ENCODE peak calls at places on chromosomes 4 and X, in four cellular contexts. K is NCI-H69; L is mesenteric fat pad; W is activated naive CD4-positive, alpha-beta T cell treated with Interleukin-2 at 50 U/mL for 16 hours. C is an unnamed sample.

GRCh38 chr4:119750771-119751170 is 122.2 kb upstream of the PDE5A start:
- DNase-seq in L (no peak), W (no peak), K (no peak), C (no peak)

GRCh38 chrX:30312858-30313257 is 3.7 kb upstream of the NR0B1 start:
- DNase-seq in K (no peak), L (no peak), W (no peak), C (no peak)

GRCh38 chrX:132433001-132433400 is 55.8 kb downstream of the MBNL3 start:
- DNase-seq in K (peak), W (no peak), L (no peak), C (no peak)

GRCh38 chr4:168386002-168386401 is 67.5 kb upstream of the DDX60 start:
- DNase-seq in L (no peak), W (no peak), K (no peak), C (no peak)

GRCh38 chr4:120922390-120923200 is at the start of gene PRDM5:
- DNase-seq in L (peak), W (peak), K (peak), C (peak)

GRCh38 chr4:85127653-85128052 is 161.2 kb upstream of the WDFY3 start:
- DNase-seq in W (no peak), K (peak), L (no peak), C (peak)

GRCh38 chr4:128854433-128854832 is 44.9 kb downstream of the JADE1 start:
- DNase-seq in L (no peak), K (no peak), W (no peak), C (no peak)

GRCh38 chr4:8319731-8320385 is 50.3 kb downstream of the HTRA3 start:
- DNase-seq in L (peak), K (no peak), W (no peak), C (no peak)

GRCh38 chr4:53094040-53094439 is 231.9 kb downstream of the RASL11B start:
- DNase-seq in K (no peak), W (no peak), L (no peak), C (no peak)

GRCh38 chrX:12360991-12361598 is 222.8 kb downstream of the FRMPD4 start:
- DNase-seq in K (peak), L (no peak), W (no peak), C (no peak)

GRCh38 chr4:187618701-187619278 is 376.8 kb upstream of the ZFP42 start:
- DNase-seq in L (no peak), W (no peak), K (peak), C (no peak)

GRCh38 chr4:84957509-84958420 is 8.7 kb downstream of the WDFY3 start:
- DNase-seq in L (no peak), W (no peak), K (no peak), C (no peak)

GRCh38 chrX:3567681-3568080 is 145.8 kb downstream of the PRKX start:
- DNase-seq in W (no peak), K (no peak), L (no peak), C (no peak)

GRCh38 chrX:41137589-41137988 is 52.3 kb downstream of the USP9X start:
- DNase-seq in W (no peak), L (no peak), K (peak), C (peak)

GRCh38 chr4:52617467-52618017 is 41.6 kb downstream of the USP46 start:
- DNase-seq in L (no peak), W (no peak), K (no peak), C (peak)

GRCh38 chrX:53713987-53714579 is 27.6 kb upstream of the HUWE1 start:
- DNase-seq in W (no peak), L (no peak), K (no peak), C (no peak)

GRCh38 chrX:109374276-109374960 is 107.5 kb downstream of the GUCY2F start:
- DNase-seq in W (no peak), K (no peak), L (no peak), C (no peak)